ENCODE peak calls at places on chromosomes 5 and 9, in ten cellular contexts. V, E, L, J, M, O, U, X, N and Q are unnamed samples.

GRCh38 chr9:96719538-96720315 is 58.2 kb downstream of the ZNF510 start:
- DNase-seq in V (no peak), E (no peak), L (no peak), J (no peak), M (no peak), O (peak; percentile 38), U (no peak), X (peak; percentile 4), N (no peak), Q (no peak)

GRCh38 chr9:131076347-131077195 is 19.8 kb upstream of the AIF1L start:
- DNase-seq in V (no peak), E (no peak), L (no peak), J (no peak), M (no peak), O (no peak), U (no peak), X (no peak), N (no peak), Q (no peak)

GRCh38 chr5:35320029-35320428 is 89.7 kb upstream of the PRLR start:
- DNase-seq in V (no peak), E (no peak), L (no peak), J (no peak), M (no peak), O (no peak), U (no peak), X (no peak), N (no peak), Q (no peak)

GRCh38 chr9:74218374-74219063 is 278.6 kb upstream of the RORB start:
- DNase-seq in V (no peak), E (no peak), L (no peak), J (no peak), M (no peak), O (no peak), U (no peak), X (no peak), N (no peak), Q (no peak)

GRCh38 chr9:124790301-124790700 is 13.4 kb downstream of the OLFML2A start:
- DNase-seq in V (peak; percentile 39), E (no peak), L (no peak), J (no peak), M (no peak), O (no peak), U (no peak), X (no peak), N (no peak), Q (no peak)

GRCh38 chr5:101505891-101506570 is 602.9 kb upstream of the ST8SIA4 start:
- DNase-seq in V (no peak), E (no peak), L (no peak), J (no peak), M (no peak), O (no peak), U (no peak), X (no peak), N (no peak), Q (no peak)

GRCh38 chr9:120750421-120750820 is 36.2 kb upstream of the MEGF9 start:
- DNase-seq in V (no peak), E (no peak), L (no peak), J (no peak), M (no peak), O (no peak), U (no peak), X (no peak), N (no peak), Q (no peak)

GRCh38 chr9:89850153-89850552 is 245.3 kb downstream of the GADD45G start:
- DNase-seq in V (no peak), E (no peak), L (no peak), J (no peak), M (no peak), O (no peak), U (no peak), X (no peak), N (peak; percentile 7), Q (no peak)

GRCh38 chr9:136089697-136090045 is 5.4 kb downstream of the NACC2 start:
- DNase-seq in V (no peak), E (no peak), L (no peak), J (peak; percentile 80), M (no peak), O (no peak), U (peak; percentile 39), X (peak; percentile 62), N (no peak), Q (peak; percentile 67)

GRCh38 chr9:109771084-109771483 is 8.9 kb upstream of the PALM2AKAP2 start:
- DNase-seq in V (no peak), E (peak; percentile 89), L (no peak), J (peak; percentile 35), M (no peak), O (no peak), U (no peak), X (peak; percentile 35), N (peak; percentile 55), Q (peak; percentile 73)

GRCh38 chr9:134566196-134566822 is 75.3 kb upstream of the COL5A1 start:
- DNase-seq in V (no peak), E (no peak), L (peak; percentile 6), J (no peak), M (no peak), O (no peak), U (no peak), X (no peak), N (peak; percentile 14), Q (no peak)

GRCh38 chr9:116800885-116801284 is 113.8 kb downstream of the TRIM32 start:
- DNase-seq in V (no peak), E (no peak), L (no peak), J (peak; percentile 51), M (no peak), O (peak; percentile 86), U (peak; percentile 5), X (no peak), N (peak; percentile 79), Q (no peak)

GRCh38 chr9:121372563-121373400 is 2.7 kb upstream of the STOM start:
- DNase-seq in V (no peak), E (no peak), L (peak; percentile 33), J (no peak), M (no peak), O (no peak), U (no peak), X (peak; percentile 76), N (no peak), Q (peak; percentile 72)

GRCh38 chr9:116701940-116702642 is 15.0 kb downstream of the TRIM32 start:
- DNase-seq in V (no peak), E (no peak), L (no peak), J (no peak), M (no peak), O (no peak), U (no peak), X (no peak), N (no peak), Q (peak; percentile 12)

DNA sequence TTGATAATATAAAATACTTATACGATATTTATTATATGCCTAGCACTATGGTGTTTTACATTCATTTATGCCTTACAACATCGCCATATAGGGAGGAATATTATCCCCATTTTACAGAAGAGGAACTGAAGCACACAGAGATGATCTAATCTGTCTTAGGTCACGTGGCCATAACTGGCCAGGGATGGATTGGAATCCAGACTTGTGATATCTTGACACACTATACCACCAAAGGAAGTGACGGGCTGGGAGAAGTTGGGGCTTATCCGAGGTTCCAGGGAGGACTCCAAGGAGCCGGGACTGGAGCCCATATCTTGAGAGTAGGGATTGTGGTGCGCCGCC is 129.8 kb downstream of the TMEM174 start:
- DNase-seq in V (no peak), E (no peak), L (no peak), J (no peak), M (no peak), O (no peak), U (no peak), X (no peak), N (no peak), Q (no peak)
- H3K4me3 ChIP-seq in V (no peak overlapping the region), E (no peak overlapping the region), L (no peak overlapping the region), J (no peak overlapping the region), M (peak overlapping the region; percentile 43), O (no peak overlapping the region), U (no peak overlapping the region), X (no peak overlapping the region), N (peak overlapping the region; percentile 81), Q (no peak overlapping the region)

DNA sequence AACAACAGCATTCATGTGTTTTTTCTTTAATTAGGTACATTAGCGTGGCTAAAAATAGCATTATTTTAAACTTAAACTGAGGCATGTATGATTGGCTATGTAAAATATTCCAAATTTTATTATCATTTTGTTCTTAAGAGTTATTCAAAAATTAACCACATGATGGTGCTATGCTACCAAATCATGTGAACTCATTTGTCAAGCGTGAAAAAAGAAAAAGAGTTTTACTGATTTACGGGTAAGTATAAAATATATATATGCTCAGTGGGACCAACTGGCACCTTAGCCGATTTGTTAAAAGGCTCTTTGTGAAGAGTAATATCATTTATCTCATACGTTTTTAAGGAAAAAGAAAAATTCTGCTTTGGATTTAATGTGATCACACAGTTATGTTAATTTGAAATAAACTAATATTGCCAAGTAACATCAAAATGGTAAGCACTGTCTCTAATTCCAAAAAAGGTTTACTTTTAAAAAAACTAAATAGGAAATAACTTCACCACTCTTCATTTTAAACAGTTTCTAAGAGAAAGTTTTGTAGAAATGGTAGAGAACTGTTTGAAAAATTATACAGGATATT is 1042.3 kb downstream of the CDH12 start:
- DNase-seq in V (no peak), E (peak; percentile 48), L (no peak), J (peak; percentile 77), M (no peak), O (no peak), U (peak; percentile 26), X (no peak), N (no peak), Q (peak; percentile 57)
- TF ChIP-seq CTCF in V (peak; percentile 6), E (peak; percentile 47), L (no peak), J (peak; percentile 66), M (peak; percentile 43), O (peak; percentile 71), U (peak; percentile 76), X (peak; percentile 24), N (peak; percentile 72), Q (peak; percentile 35)

GRCh38 chr5:158801286-158801685 is 298.4 kb downstream of the EBF1 start:
- DNase-seq in V (no peak), E (no peak), L (no peak), J (no peak), M (no peak), O (no peak), U (no peak), X (no peak), N (no peak), Q (no peak)
- H3K4me3 ChIP-seq in V (no peak overlapping the region), E (no peak overlapping the region), L (no peak overlapping the region), J (no peak overlapping the region), M (no peak overlapping the region), O (no peak overlapping the region), U (no peak overlapping the region), X (no peak overlapping the region), N (no peak overlapping the region), Q (no peak overlapping the region)

DNA sequence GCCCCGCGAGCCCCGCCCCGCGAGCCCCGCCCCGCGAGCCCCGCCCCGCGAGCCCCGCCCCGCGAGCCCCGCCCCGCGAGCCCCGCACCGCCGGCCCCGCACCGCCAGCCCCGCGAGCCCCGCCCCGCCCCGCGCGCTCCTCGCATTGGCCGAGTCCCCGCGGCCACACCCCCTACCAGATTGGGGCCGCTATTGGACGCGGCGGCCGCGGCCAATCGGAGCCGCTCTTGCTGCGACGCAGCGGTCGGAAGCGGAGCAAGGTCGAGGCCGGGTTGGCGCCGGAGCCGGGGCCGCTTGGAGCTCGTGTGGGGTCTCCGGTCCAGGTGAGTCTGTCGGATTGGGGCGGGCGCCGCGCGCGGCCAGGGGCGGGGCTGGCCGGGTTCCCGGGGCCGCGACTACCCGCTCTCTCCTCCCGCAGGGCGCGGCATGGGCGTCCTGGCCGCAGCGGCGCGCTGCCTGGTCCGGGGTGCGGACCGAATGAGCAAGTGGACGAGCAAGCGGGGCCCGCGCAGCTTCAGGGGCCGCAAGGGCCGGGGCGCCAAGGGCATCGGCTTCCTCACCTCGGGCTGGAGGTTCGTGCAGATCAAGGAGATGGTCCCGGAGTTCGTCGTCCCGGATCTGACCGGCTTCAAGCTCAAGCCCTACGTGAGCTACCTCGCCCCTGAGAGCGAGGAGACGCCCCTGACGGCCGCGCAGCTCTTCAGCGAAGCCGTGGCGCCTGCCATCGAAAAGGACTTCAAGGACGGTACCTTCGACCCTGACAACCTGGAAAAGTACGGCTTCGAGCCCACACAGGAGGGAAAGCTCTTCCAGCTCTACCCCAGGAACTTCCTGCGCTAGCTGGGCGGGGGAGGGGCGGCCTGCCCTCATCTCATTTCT is at the start of gene MRPL41:
- DNase-seq in V (peak; percentile 94), E (peak; percentile 95), L (peak; percentile 87), J (peak; percentile 96), M (peak; percentile 89), O (peak; percentile 91), U (peak; percentile 93), X (peak; percentile 94), N (peak; percentile 97), Q (peak; percentile 85)
- TF ChIP-seq CTCF in V (no peak), E (no peak), L (no peak), J (no peak), M (no peak), O (no peak), U (no peak), X (no peak), N (no peak), Q (no peak)